ENCODE peak calls at places on chromosomes 16 and 17, in six cellular contexts. T is lung; J is effector memory CD4-positive, alpha-beta T cell; N is tibial artery; H is thoracic aorta; K is HCT116. E is an unnamed sample.

GRCh38 chr17:7988750-7989178 is 13.7 kb upstream of the GUCY2D start:
- DNase-seq in T (peak), J (no peak), N (no peak), H (peak), K (peak), E (no peak)

GRCh38 chr16:11355862-11356261 is 10.6 kb downstream of the RMI2 start:
- DNase-seq in T (no peak), J (no peak), N (no peak), H (no peak), K (no peak), E (no peak)

GRCh38 chr17:16981928-16982327 is 10.0 kb upstream of the TNFRSF13B start:
- DNase-seq in T (no peak), J (no peak), N (no peak), H (no peak), K (no peak), E (no peak)

GRCh38 chr16:10558746-10559641 is 21.4 kb downstream of the EMP2 start:
- DNase-seq in T (peak), J (no peak), N (peak), H (peak), K (no peak), E (no peak)

GRCh38 chr17:2954898-2955445 is 108.4 kb downstream of the OR1D5 start:
- DNase-seq in T (no peak), J (no peak), N (no peak), H (no peak), K (peak), E (no peak)

GRCh38 chr16:78133919-78134318 is 34.5 kb downstream of the WWOX start:
- DNase-seq in T (no peak), J (no peak), N (no peak), H (no peak), K (no peak), E (no peak)

GRCh38 chr17:43020789-43021738 is 1.1 kb downstream of the VAT1 start:
- DNase-seq in T (peak), J (no peak), N (peak), H (no peak), K (no peak), E (peak)

GRCh38 chr17:21375757-21376584 is at the start of gene KCNJ12:
- DNase-seq in T (no peak), J (no peak), N (no peak), H (no peak), K (no peak), E (peak)

GRCh38 chr16:67632415-67633172 is 12.3 kb upstream of the CARMIL2 start:
- DNase-seq in T (no peak), J (no peak), N (no peak), H (no peak), K (no peak), E (peak)

GRCh38 chr17:27343294-27343693 is 49.4 kb downstream of the WSB1 start:
- DNase-seq in T (no peak), J (no peak), N (no peak), H (no peak), K (no peak), E (no peak)

GRCh38 chr17:46181940-46182339 is 11.3 kb downstream of the KANSL1 start:
- DNase-seq in T (no peak), J (no peak), N (no peak), H (no peak), K (no peak), E (no peak)

GRCh38 chr17:74568116-74568873 is 986 bp upstream of the CD300H start:
- DNase-seq in T (no peak), J (no peak), N (no peak), H (no peak), K (no peak), E (no peak)

GRCh38 chr16:68737046-68737729 is at the start of gene CDH1:
- DNase-seq in T (peak), J (no peak), N (no peak), H (no peak), K (peak), E (no peak)

GRCh38 chr17:18011286-18011685 is 27.7 kb downstream of the ATPAF2 start:
- DNase-seq in T (no peak), J (no peak), N (no peak), H (no peak), K (no peak), E (no peak)

GRCh38 chr16:58348986-58349385 is 43.3 kb upstream of the GINS3 start:
- DNase-seq in T (no peak), J (no peak), N (no peak), H (no peak), K (no peak), E (no peak)

GRCh38 chr17:83071966-83072562 is 7.3 kb upstream of the METRNL start:
- DNase-seq in T (no peak), J (no peak), N (no peak), H (no peak), K (no peak), E (no peak)

GRCh38 chr17:57108656-57109392 is 23.8 kb downstream of the AKAP1 start:
- DNase-seq in T (no peak), J (no peak), N (peak), H (peak), K (no peak), E (no peak)

GRCh38 chr17:57111386-57111785 is 26.3 kb downstream of the AKAP1 start:
- DNase-seq in T (no peak), J (no peak), N (no peak), H (no peak), K (no peak), E (no peak)

GRCh38 chr17:57109393-57110151 is 24.5 kb downstream of the AKAP1 start:
- DNase-seq in T (no peak), J (no peak), N (no peak), H (no peak), K (no peak), E (peak)

GRCh38 chr17:57110152-57110542 is 25.1 kb downstream of the AKAP1 start:
- DNase-seq in T (no peak), J (no peak), N (no peak), H (no peak), K (no peak), E (peak)

GRCh38 chr17:57110579-57111367 is 25.7 kb downstream of the AKAP1 start:
- DNase-seq in T (no peak), J (no peak), N (no peak), H (no peak), K (no peak), E (no peak)
- H3K27ac ChIP-seq in T (peak), J (no peak), N (peak), H (peak), K (no peak), E (peak)

GRCh38 chr16:4489030-4489429 is 12.8 kb downstream of the HMOX2 start:
- DNase-seq in T (no peak), J (no peak), N (no peak), H (no peak), K (no peak), E (no peak)
- H3K27ac ChIP-seq in T (peak), J (peak), N (no peak), H (no peak), K (peak), E (no peak)

GRCh38 chr16:30934827-30935557 is 11.6 kb downstream of the FBXL19 start:
- DNase-seq in T (no peak), J (no peak), N (no peak), H (no peak), K (no peak), E (no peak)
- H3K27ac ChIP-seq in T (no peak), J (no peak), N (no peak), H (no peak), K (no peak), E (no peak)

GRCh38 chr17:6927290-6927844 is 68.5 kb upstream of the ALOX12 start:
- DNase-seq in T (no peak), J (no peak), N (no peak), H (no peak), K (no peak), E (no peak)
- H3K27ac ChIP-seq in T (no peak), J (no peak), N (no peak), H (no peak), K (no peak), E (no peak)

DNA sequence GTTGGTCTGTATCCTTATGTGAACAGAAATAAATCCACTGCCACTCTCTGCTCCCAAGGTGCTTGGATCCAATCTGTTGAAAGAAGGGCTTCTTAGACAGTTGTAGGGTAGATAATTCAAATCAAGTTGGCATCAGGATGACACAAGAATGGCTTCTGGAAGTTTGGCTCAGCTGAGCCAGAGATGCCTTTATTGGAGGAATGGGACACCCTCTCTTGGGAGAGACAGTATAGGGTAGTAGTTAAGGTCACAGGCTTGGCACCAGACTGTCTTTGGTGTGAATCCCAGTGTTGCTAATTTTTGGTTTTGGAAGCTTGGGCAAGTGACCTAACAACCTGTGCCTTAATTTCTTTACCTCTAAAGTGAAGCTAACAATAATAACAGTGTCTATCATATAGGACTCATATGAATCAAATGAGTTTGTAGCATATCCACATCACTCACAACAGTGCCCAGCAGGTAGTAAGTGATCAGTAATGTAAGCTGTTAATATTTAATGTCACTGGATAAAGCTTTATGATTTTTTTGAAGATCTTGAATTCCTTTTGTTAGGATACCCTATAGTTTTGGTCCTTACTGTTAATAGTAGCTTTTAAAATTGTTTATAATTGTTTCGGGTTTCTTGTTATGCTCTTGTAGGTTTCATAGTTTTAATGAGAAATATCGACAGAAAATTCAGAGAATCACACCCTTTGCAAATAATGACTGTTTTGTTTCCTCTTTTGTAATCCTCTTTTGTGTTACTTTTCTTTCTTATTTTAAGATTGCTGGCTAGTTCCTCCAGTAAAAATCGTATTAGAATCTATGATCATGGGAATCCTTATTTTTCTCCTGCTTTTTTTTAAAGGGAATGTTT is 19.1 kb downstream of the ZNRF1 start:
- DNase-seq in T (no peak), J (no peak), N (no peak), H (no peak), K (no peak), E (no peak)
- H3K27ac ChIP-seq in T (no peak), J (no peak), N (peak), H (no peak), K (peak), E (no peak)

DNA sequence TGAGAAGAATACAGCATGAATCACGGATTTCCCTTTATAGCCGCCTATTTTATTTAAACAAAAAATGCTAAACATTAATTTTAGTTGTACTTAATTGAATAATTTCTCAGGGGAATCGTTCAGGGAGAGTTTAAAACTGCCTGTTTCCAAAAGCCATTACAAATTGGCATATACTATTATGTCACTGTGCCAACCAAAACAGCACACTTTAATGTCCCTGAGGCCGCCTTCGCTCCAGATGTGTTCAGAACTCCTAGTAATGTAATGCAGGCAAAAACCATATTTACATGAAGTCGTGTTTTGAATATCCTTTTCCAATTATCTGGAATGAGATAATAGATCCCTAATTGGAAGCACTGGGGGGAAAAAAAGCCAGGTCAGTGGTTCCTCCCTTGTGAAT is 166.2 kb downstream of the STX8 start:
- DNase-seq in T (no peak), J (no peak), N (no peak), H (no peak), K (no peak), E (no peak)
- H3K27ac ChIP-seq in T (no peak), J (no peak), N (no peak), H (no peak), K (no peak), E (no peak)